ENCODE peak calls at places on chromosome 10, in nine cellular contexts. I is transverse colon, B is heart left ventricle, O is neural progenitor cell, C is breast epithelium, R is lower lobe of right lung, T is psoas muscle, N is lung, V is sigmoid colon. J is an unnamed sample.

GRCh38 chr10:24207781-24208611 is 942 bp upstream of the KIAA1217 start:
- DNase-seq in I (peak; percentile 27), B (peak; percentile 37), O (peak; percentile 51), C (no peak), R (no peak), T (no peak), N (peak; percentile 33), V (no peak), J (no peak)

GRCh38 chr10:97494151-97494550 is 4.1 kb downstream of the MMS19 start:
- DNase-seq in I (no peak), B (no peak), O (no peak), C (no peak), R (no peak), T (no peak), N (no peak), V (no peak), J (no peak)

GRCh38 chr10:93039721-93040120 is 20.9 kb upstream of the CYP26C1 start:
- DNase-seq in I (no peak), B (no peak), O (peak; percentile 53), C (no peak), R (no peak), T (no peak), N (no peak), V (no peak), J (no peak)

GRCh38 chr10:127215882-127216281 is 19.5 kb upstream of the INSYN2A start:
- DNase-seq in I (no peak), B (no peak), O (peak; percentile 49), C (no peak), R (no peak), T (no peak), N (no peak), V (no peak), J (no peak)

GRCh38 chr10:31272841-31273240 is 46.2 kb upstream of the ZEB1 start:
- DNase-seq in I (no peak), B (peak; percentile 32), O (no peak), C (no peak), R (no peak), T (no peak), N (no peak), V (no peak), J (no peak)

GRCh38 chr10:50369931-50370330 is 118.6 kb upstream of the ASAH2 start:
- DNase-seq in I (no peak), B (no peak), O (no peak), C (no peak), R (no peak), T (no peak), N (no peak), V (no peak), J (no peak)

GRCh38 chr10:132224343-132225072 is 37.8 kb downstream of the DPYSL4 start:
- DNase-seq in I (no peak), B (no peak), O (no peak), C (no peak), R (no peak), T (no peak), N (no peak), V (no peak), J (no peak)

GRCh38 chr10:50991496-50992355 is 82.6 kb upstream of the PRKG1 start:
- DNase-seq in I (peak; percentile 61), B (peak; percentile 82), O (peak; percentile 58), C (peak; percentile 51), R (peak; percentile 56), T (peak; percentile 84), N (peak; percentile 58), V (peak; percentile 80), J (no peak)

GRCh38 chr10:122051609-122052385 is 62.8 kb downstream of the TACC2 start:
- DNase-seq in I (peak; percentile 75), B (peak; percentile 44), O (peak; percentile 77), C (peak; percentile 85), R (peak; percentile 74), T (peak; percentile 63), N (peak; percentile 78), V (peak; percentile 80), J (no peak)

GRCh38 chr10:17238445-17239275 is 10.6 kb downstream of the VIM start:
- DNase-seq in I (no peak), B (no peak), O (no peak), C (no peak), R (no peak), T (no peak), N (no peak), V (no peak), J (no peak)

GRCh38 chr10:59648711-59649201 is 60.9 kb downstream of the SLC16A9 start:
- DNase-seq in I (no peak), B (no peak), O (peak; percentile 52), C (no peak), R (no peak), T (no peak), N (no peak), V (no peak), J (no peak)

GRCh38 chr10:110872984-110873569 is 1.3 kb downstream of the PDCD4 start:
- DNase-seq in I (no peak), B (no peak), O (peak; percentile 26), C (no peak), R (no peak), T (no peak), N (no peak), V (no peak), J (no peak)

GRCh38 chr10:86756511-86757109 is at the start of gene BMPR1A:
- DNase-seq in I (no peak), B (peak; percentile 92), O (peak; percentile 85), C (peak; percentile 83), R (no peak), T (peak; percentile 95), N (peak; percentile 84), V (no peak), J (no peak)

GRCh38 chr10:7666253-7667023 is at the start of gene ITIH5:
- DNase-seq in I (no peak), B (peak; percentile 36), O (peak; percentile 49), C (no peak), R (no peak), T (no peak), N (no peak), V (peak; percentile 74), J (no peak)

GRCh38 chr10:7671121-7671520 is 4.4 kb upstream of the ITIH5 start:
- DNase-seq in I (no peak), B (no peak), O (no peak), C (no peak), R (no peak), T (no peak), N (no peak), V (no peak), J (no peak)

GRCh38 chr10:7664707-7665106 is 2.1 kb downstream of the ITIH5 start:
- DNase-seq in I (no peak), B (no peak), O (no peak), C (no peak), R (no peak), T (no peak), N (no peak), V (no peak), J (no peak)

GRCh38 chr10:7670157-7670556 is 3.4 kb upstream of the ITIH5 start:
- DNase-seq in I (no peak), B (no peak), O (no peak), C (no peak), R (no peak), T (no peak), N (no peak), V (no peak), J (no peak)

DNA sequence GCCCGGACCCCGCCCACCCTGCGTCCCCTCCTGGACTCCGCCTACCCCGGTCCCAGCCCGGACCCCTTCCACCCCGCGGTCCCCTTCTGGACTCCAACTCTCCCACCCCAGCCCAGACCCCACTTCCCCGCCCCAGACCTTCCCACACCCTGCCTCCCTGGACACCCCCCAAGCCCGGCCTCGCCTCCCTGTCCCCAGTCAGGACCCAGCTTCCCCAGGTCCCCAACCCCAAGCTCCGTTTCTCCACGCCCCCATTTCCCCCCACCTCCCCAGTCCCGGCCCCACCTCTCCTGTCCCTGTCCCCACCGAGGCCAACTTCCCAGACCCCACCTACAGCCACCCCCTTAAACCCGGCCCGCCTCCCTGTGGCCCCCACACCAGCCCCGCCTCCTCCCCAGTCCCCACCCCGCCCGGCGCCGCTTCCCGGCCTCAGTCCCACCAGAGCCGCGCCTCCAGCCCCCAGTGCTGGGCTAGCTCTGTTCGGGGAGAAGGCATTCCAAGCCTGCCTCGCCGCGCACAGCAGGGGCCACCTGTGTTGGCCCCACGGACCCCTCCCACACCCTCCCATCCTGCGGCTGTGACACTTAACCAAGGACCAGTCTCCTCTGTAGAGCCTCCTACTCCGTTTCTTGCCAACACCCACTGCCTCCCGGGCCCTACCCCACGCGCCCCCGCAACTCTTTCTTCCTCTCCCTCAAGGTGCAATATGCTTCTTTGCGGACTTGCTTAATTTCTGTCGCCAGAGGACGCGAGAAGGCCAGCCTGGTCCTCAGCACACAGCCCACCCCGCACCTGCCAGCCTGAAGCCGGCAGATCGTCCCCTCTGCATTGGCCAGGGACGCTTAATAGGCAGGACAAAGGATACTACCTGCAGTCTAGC is 736 bp upstream of the ITIH5 start:
- DNase-seq in I (no peak), B (peak; percentile 35), O (peak; percentile 66), C (no peak), R (no peak), T (no peak), N (no peak), V (peak; percentile 75), J (no peak)
- H3K27ac ChIP-seq in I (peak overlapping the region; percentile 53), B (no peak overlapping the region), O (no peak overlapping the region), C (peak overlapping the region; percentile 78), R (peak overlapping the region; percentile 24), T (no peak overlapping the region), N (no peak overlapping the region), V (peak overlapping the region; percentile 67), J (no peak overlapping the region)

GRCh38 chr10:2572611-2573010 is 494.7 kb upstream of the PFKP start:
- DNase-seq in I (no peak), B (no peak), O (no peak), C (no peak), R (no peak), T (no peak), N (no peak), V (no peak), J (no peak)
- H3K36me3 ChIP-seq in I (no peaks in the 10 kb centered on the region), B (no peaks in the 10 kb centered on the region), O (no peaks in the 10 kb centered on the region), C (no peaks in the 10 kb centered on the region), R (no peaks in the 10 kb centered on the region), T (no peaks in the 10 kb centered on the region), N (no peaks in the 10 kb centered on the region), V (no peaks in the 10 kb centered on the region), J (no peaks in the 10 kb centered on the region)

GRCh38 chr10:104488046-104488832 is 134.6 kb downstream of the CFAP58 start:
- DNase-seq in I (no peak), B (no peak), O (peak; percentile 85), C (no peak), R (no peak), T (no peak), N (no peak), V (no peak), J (no peak)
- TF ChIP-seq CTCF in I (no peak), B (no peak), O (no peak), C (no peak), R (no peak), T (no peak), N (no peak), V (no peak), J (no peak)

DNA sequence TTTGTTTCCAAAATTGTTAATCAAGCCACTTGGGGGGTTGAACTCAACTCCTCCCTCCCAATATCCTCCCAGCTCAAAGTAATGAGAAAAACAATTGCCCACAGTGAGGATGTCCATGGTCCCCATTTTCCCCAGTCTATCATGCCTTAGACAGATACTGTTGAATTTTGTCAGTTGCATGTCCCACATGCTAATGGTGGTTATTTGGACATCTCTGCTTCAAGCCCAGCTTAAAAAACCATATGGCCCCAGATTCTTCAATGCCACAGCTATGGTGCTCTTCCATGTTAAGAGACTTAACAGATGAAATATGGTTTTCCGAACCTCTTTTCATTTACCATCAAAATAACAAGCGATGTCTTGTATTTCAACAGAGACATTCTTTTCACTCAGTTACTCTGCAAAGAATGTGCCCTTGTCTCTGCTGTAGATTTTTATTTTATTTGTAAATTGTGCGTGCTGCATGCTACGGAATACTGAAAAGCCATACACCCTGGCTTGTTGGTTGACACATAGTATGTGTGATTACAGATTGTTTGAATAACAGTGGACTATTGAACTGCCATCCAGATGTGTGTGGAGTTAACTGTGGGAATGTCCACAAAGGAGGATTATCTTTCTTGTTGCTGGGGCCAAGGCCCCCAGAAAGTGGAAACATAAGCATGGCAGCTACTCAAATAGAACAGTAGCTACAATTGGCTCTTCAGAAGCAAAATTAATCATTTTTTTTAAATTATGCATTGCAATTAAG is 210.7 kb upstream of the TCF7L2 start:
- DNase-seq in I (no peak), B (no peak), O (no peak), C (no peak), R (no peak), T (no peak), N (no peak), V (no peak), J (no peak)
- H3K27ac ChIP-seq in I (no peak overlapping the region), B (no peak overlapping the region), O (no peak overlapping the region), C (no peak overlapping the region), R (no peak overlapping the region), T (no peak overlapping the region), N (no peak overlapping the region), V (no peak overlapping the region), J (no peak overlapping the region)

J was measured in thoracic aorta.